ENCODE peak calls at places on chromosome 9, in ten cellular contexts. G, Y, W, K, F, Q, N, P, D and Z are unnamed samples.

GRCh38 chr9:684950-685340 is 156.6 kb upstream of the DMRT1 start:
- DNase-seq in W (peak), N (no peak), Q (peak), D (peak), F (peak), G (no peak), P (no peak), Y (peak), K (no peak), Z (peak)

GRCh38 chr9:13841801-13842462 is 472.0 kb downstream of the NFIB start:
- DNase-seq in N (no peak), G (no peak), F (peak), P (no peak), W (no peak), Q (peak), Y (no peak), K (no peak), D (no peak), Z (no peak)

GRCh38 chr9:132243156-132244074 is 81.6 kb downstream of the NTNG2 start:
- DNase-seq in F (peak), W (no peak), Q (no peak), N (no peak), P (no peak), G (no peak), Y (no peak), D (peak), K (no peak), Z (no peak)

GRCh38 chr9:95942016-95942415 is 66.5 kb downstream of the ERCC6L2 start:
- DNase-seq in P (no peak), Q (no peak), K (no peak), N (no peak), F (no peak), G (no peak), Y (no peak), D (no peak), W (no peak), Z (no peak)

GRCh38 chr9:89171693-89172092 is 6.9 kb downstream of the SHC3 start:
- DNase-seq in F (peak), W (no peak), G (no peak), N (no peak), P (no peak), D (no peak), Y (no peak), K (no peak), Q (no peak), Z (no peak)

GRCh38 chr9:5817776-5818336 is 15.1 kb downstream of the ERMP1 start:
- DNase-seq in K (no peak), D (peak), F (peak), N (no peak), G (no peak), Y (peak), W (peak), P (no peak), Q (peak), Z (peak)

GRCh38 chr9:81620009-81620405 is 69.3 kb downstream of the TLE1 start:
- DNase-seq in Q (no peak), G (no peak), W (no peak), N (no peak), Y (no peak), K (no peak), F (no peak), P (no peak), D (no peak), Z (no peak)

GRCh38 chr9:112332674-112332976 is 794 bp downstream of the PTBP3 start:
- DNase-seq in F (no peak), G (no peak), N (no peak), Q (no peak), Y (no peak), W (no peak), D (no peak), K (no peak), P (no peak), Z (no peak)

GRCh38 chr9:551986-552930 is 289.2 kb upstream of the DMRT1 start:
- DNase-seq in F (no peak), W (no peak), P (no peak), Y (peak), K (no peak), N (no peak), Q (peak), D (no peak), G (no peak), Z (peak)

GRCh38 chr9:31671011-31671410 is 713.4 kb upstream of the ACO1 start:
- DNase-seq in W (no peak), Q (no peak), P (no peak), K (no peak), Y (peak), F (no peak), D (no peak), N (no peak), G (no peak), Z (no peak)

GRCh38 chr9:115939065-115939765 is 214.4 kb upstream of the PAPPA start:
- DNase-seq in Q (peak), G (no peak), N (no peak), Y (peak), P (no peak), F (peak), K (no peak), D (peak), W (peak), Z (peak)

GRCh38 chr9:127972316-127972871 is 8.4 kb downstream of the EEIG1 start:
- DNase-seq in W (no peak), Y (no peak), D (no peak), G (no peak), N (no peak), K (no peak), P (no peak), Q (no peak), F (no peak), Z (no peak)

GRCh38 chr9:101380295-101380694 is 4.5 kb downstream of the BAAT start:
- DNase-seq in Q (no peak), F (no peak), K (no peak), Y (no peak), P (no peak), G (peak), W (no peak), D (no peak), N (no peak), Z (no peak)

GRCh38 chr9:35746583-35746982 is 2.4 kb downstream of the GBA2 start:
- DNase-seq in F (peak), N (no peak), K (no peak), Y (no peak), G (no peak), Q (peak), D (no peak), P (no peak), W (peak), Z (no peak)

GRCh38 chr9:81490605-81491331 is 198.6 kb downstream of the TLE1 start:
- DNase-seq in Y (peak), K (peak), D (peak), F (peak), P (no peak), Q (peak), G (no peak), N (no peak), W (peak), Z (peak)

GRCh38 chr9:76219555-76220151 is 174.6 kb downstream of the RFK start:
- DNase-seq in F (no peak), N (no peak), P (no peak), D (peak), W (peak), Q (no peak), K (no peak), Y (peak), G (peak), Z (peak)

GRCh38 chr9:88387733-88388202 is 476 bp upstream of the SPIN1 start:
- DNase-seq in P (peak), F (peak), Q (peak), Y (peak), W (peak), G (no peak), K (no peak), D (peak), N (peak), Z (peak)

GRCh38 chr9:28887188-28887884 is 1314.1 kb upstream of the C9orf72 start:
- DNase-seq in Y (no peak), K (no peak), F (no peak), G (no peak), P (no peak), Q (no peak), D (no peak), N (no peak), W (no peak), Z (no peak)

GRCh38 chr9:135906291-135907005 is 898 bp downstream of the CAMSAP1 start:
- DNase-seq in Y (peak), W (peak), K (no peak), Q (peak), P (no peak), G (peak), F (peak), N (no peak), D (peak), Z (peak)

GRCh38 chr9:126516936-126517750 is 96.6 kb upstream of the LMX1B start:
- DNase-seq in D (peak), K (peak), Y (peak), N (peak), P (peak), W (peak), F (peak), Q (peak), G (peak), Z (peak)

DNA sequence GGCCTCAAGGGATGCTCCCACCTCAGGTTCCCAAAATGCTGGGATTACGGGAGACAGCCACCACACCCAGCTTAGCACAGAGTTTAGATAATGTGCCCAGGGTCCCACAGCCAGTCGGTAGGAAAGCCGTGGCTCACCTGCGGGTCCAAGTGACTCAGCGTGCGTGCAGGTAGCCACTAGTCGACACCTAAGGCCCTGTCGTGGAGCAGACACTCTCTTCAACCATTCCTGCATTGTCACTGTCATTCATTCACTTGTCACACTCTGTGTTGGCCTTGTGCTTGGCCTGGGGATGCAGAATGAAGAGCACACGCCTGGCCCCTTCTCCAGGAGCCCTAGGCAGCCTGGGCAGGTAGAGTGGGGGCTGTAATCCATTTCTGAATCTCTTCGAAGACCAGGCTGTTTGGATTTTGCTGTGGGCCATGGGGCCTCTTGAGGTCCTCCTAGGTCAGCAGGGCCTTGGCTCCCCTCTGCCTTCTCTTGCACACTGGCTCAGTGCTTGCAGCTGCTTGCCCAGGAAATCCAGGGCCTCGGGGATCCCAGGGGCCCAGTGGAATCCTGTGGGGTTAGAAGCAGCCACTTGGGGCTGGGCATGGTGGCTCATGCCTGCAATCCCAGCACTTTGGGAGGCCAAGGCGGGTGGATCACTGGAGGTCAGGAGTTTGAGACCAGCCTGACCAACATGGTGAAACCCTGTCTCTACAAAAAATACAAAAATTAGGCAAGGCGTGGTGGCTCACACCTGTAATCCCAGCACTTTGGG is 6.1 kb upstream of the AIF1L start:
- DNase-seq in Y (no peak), F (no peak), G (no peak), D (no peak), Q (no peak), K (no peak), N (no peak), P (no peak), W (no peak), Z (no peak)
- TF ChIP-seq CTCF in Y (no peak), F (no peak), G (no peak), D (no peak), Q (no peak), K (no peak), N (no peak), P (no peak), W (no peak), Z (no peak)

GRCh38 chr9:19994296-19994695 is 205.5 kb upstream of the SLC24A2 start:
- DNase-seq in G (no peak), W (peak), N (no peak), Y (no peak), P (no peak), D (no peak), Q (no peak), K (peak), F (peak), Z (no peak)
- H3K4me3 ChIP-seq in G (no peak), W (no peak), N (no peak), Y (no peak), P (no peak), D (no peak), Q (no peak), K (no peak), F (no peak), Z (no peak)

GRCh38 chr9:72292184-72292787 is 72.7 kb downstream of the ZFAND5 start:
- DNase-seq in F (peak), D (peak), P (no peak), G (peak), Q (peak), N (no peak), W (peak), Y (peak), K (no peak), Z (peak)
- TF ChIP-seq CTCF in F (peak), D (peak), P (peak), G (peak), Q (peak), N (peak), W (peak), Y (peak), K (peak), Z (peak)

DNA sequence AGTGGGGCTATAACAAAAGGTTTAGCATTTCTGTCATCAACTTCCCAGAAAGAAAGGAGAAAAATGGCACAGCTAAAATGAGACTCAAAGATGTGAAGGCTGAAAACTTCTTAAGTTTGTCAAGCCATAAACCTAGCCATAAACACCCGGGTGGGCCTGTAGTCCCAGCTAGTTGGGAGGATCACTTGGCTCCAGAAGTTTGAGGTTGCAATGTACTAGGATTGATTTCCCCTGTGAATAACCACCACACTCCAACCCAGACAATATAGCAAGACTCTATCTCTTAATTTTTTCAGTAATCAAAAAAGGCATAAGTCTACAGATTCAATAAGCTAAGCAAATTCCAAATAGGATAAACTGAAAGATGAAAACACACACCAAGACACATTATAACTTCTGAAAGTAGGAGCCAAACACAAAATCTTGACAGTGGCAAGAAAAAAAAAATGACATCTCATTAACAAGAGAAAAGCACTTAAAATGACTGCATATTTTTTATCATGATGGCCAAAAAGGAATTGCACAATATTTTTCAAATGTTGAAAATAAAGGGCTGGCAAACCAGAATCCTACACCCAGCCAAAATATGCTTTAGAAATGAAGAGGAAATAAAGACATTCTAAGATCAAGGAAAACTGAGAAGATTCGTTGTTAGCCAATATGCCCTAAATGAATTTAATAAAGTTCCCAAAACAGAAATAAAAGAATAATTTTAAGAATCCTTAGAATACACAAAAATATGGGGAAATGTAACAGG is 308.4 kb downstream of the BRINP1 start:
- DNase-seq in P (no peak), K (no peak), N (no peak), Q (no peak), W (no peak), G (no peak), F (no peak), D (no peak), Y (no peak), Z (no peak)
- H3K4me3 ChIP-seq in P (no peak), K (no peak), N (no peak), Q (no peak), W (no peak), G (no peak), F (no peak), D (no peak), Y (no peak), Z (no peak)

GRCh38 chr9:16154570-16155078 is 601.8 kb downstream of the CCDC171 start:
- DNase-seq in P (peak), D (no peak), F (peak), K (no peak), N (peak), W (peak), Y (peak), G (peak), Q (peak), Z (peak)
- TF ChIP-seq CTCF in P (no peak), D (no peak), F (peak), K (peak), N (no peak), W (peak), Y (peak), G (peak), Q (peak), Z (peak)

GRCh38 chr9:98191210-98191609 is 1.2 kb downstream of the CORO2A start:
- DNase-seq in W (no peak), D (no peak), Q (no peak), F (no peak), P (no peak), K (no peak), G (no peak), Y (no peak), N (no peak), Z (no peak)
- H3K4me3 ChIP-seq in W (no peak), D (no peak), Q (no peak), F (no peak), P (peak), K (no peak), G (no peak), Y (no peak), N (no peak), Z (no peak)

GRCh38 chr9:114232091-114232440 is 76.7 kb downstream of the COL27A1 start:
- DNase-seq in W (no peak), G (no peak), Y (no peak), P (no peak), F (no peak), Q (no peak), N (no peak), D (no peak), K (no peak), Z (no peak)
- TF ChIP-seq CTCF in W (no peak), G (no peak), Y (no peak), P (no peak), F (no peak), Q (no peak), N (no peak), D (no peak), K (no peak), Z (no peak)